ENCODE peak calls at places on chromosomes 7 and 10, in four cellular contexts. I is effector memory CD4-positive, alpha-beta T cell; X is gastrocnemius medialis; N is NB4. Q is an unnamed sample.

GRCh38 chr7:143882020-143882610 is 19.9 kb downstream of the TCAF1 start:
- DNase-seq in N (no peak), X (peak), I (no peak), Q (no peak)

GRCh38 chr7:1028775-1029636 is 15.3 kb upstream of the GPR146 start:
- DNase-seq in I (peak), N (peak), X (peak), Q (peak)

GRCh38 chr10:24574161-24574560 is 149.5 kb downstream of the ARHGAP21 start:
- DNase-seq in X (no peak), N (no peak), I (no peak), Q (no peak)

GRCh38 chr7:148772297-148773089 is 73.8 kb downstream of the CUL1 start:
- DNase-seq in N (peak), X (peak), I (no peak), Q (peak)

GRCh38 chr7:139566075-139566474 is 42.6 kb downstream of the CLEC2L start:
- DNase-seq in I (no peak), N (no peak), X (no peak), Q (no peak)

GRCh38 chr7:131623154-131623553 is 66.7 kb upstream of the PODXL start:
- DNase-seq in I (no peak), N (no peak), X (peak), Q (no peak)

GRCh38 chr10:27448926-27449325 is 55.2 kb upstream of the RAB18 start:
- DNase-seq in N (peak), X (no peak), I (no peak), Q (no peak)

GRCh38 chr7:128323489-128324362 is 20.0 kb downstream of the RBM28 start:
- DNase-seq in X (no peak), I (no peak), N (no peak), Q (no peak)

GRCh38 chr7:68718059-68718685 is 880.1 kb upstream of the AUTS2 start:
- DNase-seq in N (no peak), I (no peak), X (no peak), Q (no peak)

GRCh38 chr10:118615888-118616287 is 20.4 kb upstream of the PRLHR start:
- DNase-seq in N (no peak), X (no peak), I (no peak), Q (no peak)

GRCh38 chr10:74991435-74991834 is 120.0 kb upstream of the SAMD8 start:
- DNase-seq in X (no peak), N (peak), I (no peak), Q (no peak)

GRCh38 chr7:157297071-157297638 is 39.6 kb upstream of the DNAJB6 start:
- DNase-seq in X (no peak), I (no peak), N (peak), Q (no peak)

GRCh38 chr7:100396421-100396982 is 23.2 kb downstream of the PILRA start:
- DNase-seq in X (no peak), N (peak), I (no peak), Q (no peak)

GRCh38 chr7:23918856-23919255 is 208.8 kb downstream of the STK31 start:
- DNase-seq in X (no peak), N (no peak), I (no peak), Q (no peak)

GRCh38 chr7:8115547-8116402 is 146.2 kb downstream of the ICA1 start:
- DNase-seq in X (no peak), I (no peak), N (no peak), Q (no peak)

GRCh38 chr7:25326466-25327156 is 98.3 kb upstream of the NPVF start:
- DNase-seq in N (no peak), I (no peak), X (no peak), Q (no peak)

GRCh38 chr7:155209478-155209864 is 88.2 kb upstream of the INSIG1 start:
- DNase-seq in X (no peak), N (no peak), I (no peak), Q (no peak)

GRCh38 chr10:124474502-124475070 is 13.0 kb downstream of the LHPP start:
- DNase-seq in X (no peak), I (no peak), N (no peak), Q (no peak)

GRCh38 chr7:64879097-64879730 is 23.9 kb upstream of the ZNF273 start:
- DNase-seq in N (peak), I (no peak), X (no peak), Q (no peak)

GRCh38 chr7:27695096-27695495 is 32.4 kb upstream of the HIBADH start:
- DNase-seq in I (no peak), X (no peak), N (no peak), Q (no peak)

GRCh38 chr7:73536479-73536878 is 14.4 kb upstream of the BAZ1B start:
- DNase-seq in N (no peak), X (no peak), I (no peak), Q (no peak)

GRCh38 chr10:65827344-65827743 is 1098.5 kb upstream of the LRRTM3 start:
- DNase-seq in X (no peak), I (no peak), N (no peak), Q (no peak)

GRCh38 chr7:119783799-119784198 is 489.2 kb upstream of the KCND2 start:
- DNase-seq in X (no peak), N (no peak), I (no peak), Q (no peak)

GRCh38 chr7:7596156-7596555 is 29.5 kb downstream of the MIOS start:
- DNase-seq in X (no peak), I (no peak), N (peak), Q (no peak)

GRCh38 chr10:99433378-99434020 is 3.1 kb upstream of the GOT1 start:
- DNase-seq in X (no peak), N (peak), I (no peak), Q (no peak)

GRCh38 chr7:134722786-134723322 is 56.6 kb upstream of the CALD1 start:
- DNase-seq in X (no peak), I (no peak), N (no peak), Q (no peak)

GRCh38 chr10:86064931-86065662 is 301.5 kb downstream of the GRID1 start:
- DNase-seq in X (no peak), I (no peak), N (no peak), Q (no peak)

GRCh38 chr10:93580824-93581223 is 14.4 kb downstream of the FFAR4 start:
- DNase-seq in X (no peak), I (no peak), N (no peak), Q (no peak)

GRCh38 chr10:74816824-74817498 is 9.4 kb upstream of the KAT6B start:
- DNase-seq in N (peak), X (no peak), I (no peak), Q (no peak)

GRCh38 chr7:128112018-128112780 is 81.0 kb upstream of the LRRC4 start:
- DNase-seq in I (no peak), N (peak), X (no peak), Q (no peak)

GRCh38 chr7:26930201-26930600 is 65.8 kb upstream of the SKAP2 start:
- DNase-seq in X (no peak), I (no peak), N (no peak), Q (no peak)

GRCh38 chr7:98286093-98286525 is 4.6 kb downstream of the BRI3 start:
- DNase-seq in X (peak), I (no peak), N (peak), Q (no peak)

GRCh38 chr7:34070486-34071323 is 165.4 kb downstream of the BMPER start:
- DNase-seq in N (no peak), I (no peak), X (no peak), Q (no peak)

GRCh38 chr10:62814901-62815372 is 1.2 kb downstream of the EGR2 start:
- DNase-seq in I (peak), N (no peak), X (no peak), Q (no peak)

GRCh38 chr7:47508389-47509380 is 73.2 kb downstream of the TNS3 start:
- DNase-seq in I (no peak), N (no peak), X (no peak), Q (no peak)

GRCh38 chr10:48609899-48610584 is 5.2 kb upstream of the ARHGAP22 start:
- DNase-seq in X (no peak), N (no peak), I (no peak), Q (no peak)

GRCh38 chr10:75329190-75329745 is 72.3 kb downstream of the ZNF503 start:
- DNase-seq in N (no peak), X (no peak), I (no peak), Q (no peak)

GRCh38 chr7:39085590-39086049 is 107.9 kb downstream of the POU6F2 start:
- DNase-seq in N (no peak), X (no peak), I (no peak), Q (no peak)